ENCODE peak calls at places on chromosomes 11 and 22, in eight cellular contexts. W is NCI-H510A; D is kidney tubule cell; I is NCI-H1105; H is activated CD4-positive, CD25-positive, alpha-beta regulatory T cell treated with anti-CD3 and anti-CD28 coated beads, Interleukin-2, amount 50 U/mL, for 72 hours; U is NCI-H1694; T is RPMI7951; G is ELR. E is an unnamed sample.

GRCh38 chr11:36478700-36479329 is 31.3 kb downstream of the TRAF6 start:
- DNase-seq in W (no peak), D (peak), I (peak), H (no peak), U (peak), T (peak), G (peak), E (peak)

GRCh38 chr11:65391007-65391406 is 4.6 kb downstream of the FRMD8 start:
- DNase-seq in W (no peak), D (peak), I (no peak), H (no peak), U (no peak), T (peak), G (peak), E (no peak)

GRCh38 chr11:11822946-11823345 is 18.8 kb upstream of the USP47 start:
- DNase-seq in W (no peak), D (no peak), I (no peak), H (no peak), U (no peak), T (no peak), G (no peak), E (no peak)

GRCh38 chr11:39374963-39375698 is 2084.3 kb downstream of the LRRC4C start:
- DNase-seq in W (no peak), D (peak), I (peak), H (no peak), U (peak), T (peak), G (peak), E (no peak)

GRCh38 chr11:67576742-67577475 is 6.7 kb upstream of the GSTP1 start:
- DNase-seq in W (no peak), D (no peak), I (no peak), H (no peak), U (no peak), T (no peak), G (no peak), E (no peak)

GRCh38 chr11:117395476-117395875 is 67.8 kb downstream of the CEP164 start:
- DNase-seq in W (no peak), D (no peak), I (no peak), H (no peak), U (no peak), T (no peak), G (no peak), E (no peak)

GRCh38 chr11:79461144-79461543 is 20.3 kb upstream of the TENM4 start:
- DNase-seq in W (no peak), D (peak), I (peak), H (no peak), U (peak), T (peak), G (peak), E (no peak)

GRCh38 chr22:36079041-36079440 is 50.4 kb upstream of the RBFOX2 start:
- DNase-seq in W (no peak), D (no peak), I (peak), H (no peak), U (no peak), T (no peak), G (no peak), E (no peak)

GRCh38 chr11:70299636-70300035 is 29.1 kb downstream of the PPFIA1 start:
- DNase-seq in W (no peak), D (no peak), I (no peak), H (no peak), U (no peak), T (no peak), G (no peak), E (no peak)

GRCh38 chr11:64607381-64608259 is 16.6 kb downstream of the SLC22A12 start:
- DNase-seq in W (no peak), D (no peak), I (no peak), H (no peak), U (no peak), T (no peak), G (peak), E (no peak)

GRCh38 chr22:28955817-28956216 is 72.4 kb downstream of the ZNRF3 start:
- DNase-seq in W (no peak), D (no peak), I (no peak), H (peak), U (no peak), T (peak), G (peak), E (no peak)

GRCh38 chr11:10534331-10534730 is 6.7 kb downstream of the RNF141 start:
- DNase-seq in W (no peak), D (no peak), I (no peak), H (no peak), U (no peak), T (no peak), G (no peak), E (no peak)

GRCh38 chr11:66979336-66979980 is 4.4 kb downstream of the C11orf86 start:
- DNase-seq in W (no peak), D (no peak), I (no peak), H (no peak), U (no peak), T (peak), G (no peak), E (no peak)

GRCh38 chr11:1296287-1296686 is 13.1 kb downstream of the TOLLIP start:
- DNase-seq in W (no peak), D (no peak), I (no peak), H (no peak), U (no peak), T (no peak), G (no peak), E (no peak)

GRCh38 chr22:50705219-50705691 is 32.6 kb downstream of the SHANK3 start:
- DNase-seq in W (peak), D (peak), I (peak), H (no peak), U (peak), T (peak), G (no peak), E (peak)

GRCh38 chr22:39142088-39142667 is 10.3 kb downstream of the CBX7 start:
- DNase-seq in W (no peak), D (no peak), I (no peak), H (no peak), U (no peak), T (no peak), G (no peak), E (no peak)

GRCh38 chr11:33263549-33263948 is 6.4 kb downstream of the HIPK3 start:
- DNase-seq in W (no peak), D (no peak), I (no peak), H (no peak), U (no peak), T (no peak), G (no peak), E (no peak)

GRCh38 chr11:112999518-112999917 is 38.3 kb downstream of the NCAM1 start:
- DNase-seq in W (no peak), D (no peak), I (peak), H (no peak), U (no peak), T (no peak), G (no peak), E (no peak)

GRCh38 chr22:27880778-27881394 is 38.2 kb downstream of the PITPNB start:
- DNase-seq in W (no peak), D (peak), I (no peak), H (no peak), U (peak), T (peak), G (peak), E (peak)

GRCh38 chr11:131668867-131669780 is 298.7 kb downstream of the NTM start:
- DNase-seq in W (no peak), D (peak), I (peak), H (peak), U (no peak), T (peak), G (peak), E (peak)

GRCh38 chr22:18970948-18971315 is 34.8 kb upstream of the PRODH start:
- DNase-seq in W (no peak), D (no peak), I (no peak), H (no peak), U (no peak), T (no peak), G (no peak), E (no peak)

GRCh38 chr22:46791201-46791731 is 28.8 kb downstream of the TBC1D22A start:
- DNase-seq in W (no peak), D (no peak), I (no peak), H (peak), U (no peak), T (peak), G (peak), E (no peak)

E was measured in fibroblast of the conjunctiva.